ENCODE peak calls at places on chromosome 18, in five cellular contexts. H is A549; Q is stimulated activated CD8-positive, alpha-beta memory T cell treated with anti-CD3 and anti-CD28 coated beads, Interleukin-15, amount 100 ng/mL, for 4 hours; U is neural crest cell; M is hippocampal formation. V is an unnamed sample.

GRCh38 chr18:54983041-54983686 is 23.9 kb upstream of the CCDC68 start:
- DNase-seq in U (no peak), H (peak; percentile 65), M (no peak), Q (no peak), V (no peak)

GRCh38 chr18:56927795-56928194 is 219.1 kb upstream of the BOD1L2 start:
- DNase-seq in Q (no peak), U (no peak), M (no peak), H (no peak), V (no peak)

GRCh38 chr18:59264651-59265245 is 8.5 kb downstream of the RAX start:
- DNase-seq in H (no peak), U (no peak), Q (no peak), M (no peak), V (no peak)

GRCh38 chr18:8699948-8700347 is 5.4 kb upstream of the MTCL1 start:
- DNase-seq in U (no peak), H (no peak), M (no peak), Q (no peak), V (no peak)

GRCh38 chr18:23135679-23136325 is 517 bp downstream of the CABLES1 start:
- DNase-seq in Q (no peak), M (no peak), H (no peak), U (peak; percentile 28), V (no peak)

GRCh38 chr18:961644-962355 is 57.1 kb downstream of the ADCYAP1 start:
- DNase-seq in U (peak; percentile 54), H (peak; percentile 14), M (no peak), Q (no peak), V (peak; percentile 85)

GRCh38 chr18:10661333-10661732 is 135.5 kb downstream of the NAPG start:
- DNase-seq in M (no peak), H (no peak), U (no peak), Q (no peak), V (no peak)

GRCh38 chr18:58456625-58457024 is 172.3 kb downstream of the ALPK2 start:
- DNase-seq in M (no peak), H (no peak), U (no peak), Q (no peak), V (no peak)

GRCh38 chr18:27118964-27119363 is 66.1 kb downstream of the CHST9 start:
- DNase-seq in H (no peak), M (no peak), Q (no peak), U (no peak), V (no peak)

GRCh38 chr18:21241224-21242131 is 554 bp upstream of the GREB1L start:
- DNase-seq in U (peak; percentile 45), H (no peak), M (peak; percentile 20), Q (no peak), V (no peak)

V was measured in H1.